ENCODE peak calls at places on chromosomes 16 and 17, in five cellular contexts. Z, Q, Y, R and N are unnamed samples. For H3K36me3 and H3K27me3, the result is how much of the 10 kb centered on the place peaks cover.

GRCh38 chr17:33811984-33812383 is 443.1 kb upstream of the CCL2 start:
- DNase-seq in Z (no peak), Q (no peak), Y (no peak), R (no peak), N (no peak)

GRCh38 chr16:84075376-84075775 is 32.8 kb upstream of the SLC38A8 start:
- DNase-seq in Z (no peak), Q (no peak), Y (no peak), R (no peak), N (no peak)

GRCh38 chr17:75785016-75785769 is 587 bp downstream of the UNK start:
- DNase-seq in Z (peak), Q (peak), Y (peak), R (peak), N (no peak)

GRCh38 chr17:38454528-38454927 is 26.3 kb downstream of the ARHGAP23 start:
- DNase-seq in Z (no peak), Q (peak), Y (peak), R (peak), N (no peak)

GRCh38 chr17:18891541-18891940 is 33.6 kb downstream of the PRPSAP2 start:
- DNase-seq in Z (no peak), Q (no peak), Y (no peak), R (no peak), N (no peak)

GRCh38 chr17:11244781-11245180 is 3.8 kb downstream of the SHISA6 start:
- DNase-seq in Z (no peak), Q (no peak), Y (no peak), R (no peak), N (no peak)

GRCh38 chr16:10870137-10870776 is 6.7 kb upstream of the CIITA start:
- DNase-seq in Z (no peak), Q (no peak), Y (no peak), R (no peak), N (peak)

GRCh38 chr17:76080207-76080933 is 1.4 kb downstream of the ZACN start:
- DNase-seq in Z (no peak), Q (no peak), Y (no peak), R (no peak), N (no peak)

GRCh38 chr17:18951941-18952842 is at the start of gene SLC5A10:
- DNase-seq in Z (no peak), Q (no peak), Y (no peak), R (no peak), N (no peak)

GRCh38 chr17:50211249-50212120 is 10.1 kb upstream of the COL1A1 start:
- DNase-seq in Z (no peak), Q (no peak), Y (no peak), R (no peak), N (no peak)

GRCh38 chr16:84498859-84499620 is 5.4 kb downstream of the MEAK7 start:
- DNase-seq in Z (no peak), Q (no peak), Y (no peak), R (no peak), N (no peak)

GRCh38 chr17:45996282-45996937 is 2.6 kb upstream of the STH start:
- DNase-seq in Z (no peak), Q (no peak), Y (no peak), R (no peak), N (no peak)

GRCh38 chr17:4199818-4200402 is 56.9 kb downstream of the CYB5D2 start:
- DNase-seq in Z (no peak), Q (no peak), Y (peak), R (no peak), N (no peak)

GRCh38 chr16:10541396-10541795 is 39.0 kb downstream of the EMP2 start:
- DNase-seq in Z (no peak), Q (no peak), Y (no peak), R (no peak), N (no peak)

GRCh38 chr16:30382398-30383015 is at the start of gene SEPTIN1:
- DNase-seq in Z (peak), Q (no peak), Y (no peak), R (no peak), N (peak)

GRCh38 chr16:29974291-29975133 is 844 bp downstream of the TAOK2 start:
- DNase-seq in Z (no peak), Q (peak), Y (no peak), R (no peak), N (no peak)

GRCh38 chr16:52068447-52069074 is 478.4 kb downstream of the TOX3 start:
- DNase-seq in Z (no peak), Q (no peak), Y (no peak), R (no peak), N (no peak)

GRCh38 chr17:27993723-27994310 is 48.7 kb upstream of the NLK start:
- DNase-seq in Z (no peak), Q (no peak), Y (no peak), R (no peak), N (no peak)

GRCh38 chr17:63925615-63926014 is 6.5 kb downstream of the CD79B start:
- DNase-seq in Z (no peak), Q (no peak), Y (no peak), R (no peak), N (peak)

GRCh38 chr16:74053310-74053709 is 243.3 kb upstream of the PSMD7 start:
- DNase-seq in Z (no peak), Q (no peak), Y (no peak), R (no peak), N (no peak)
- TF ChIP-seq CTCF in Z (no peak), Q (no peak), Y (no peak), R (no peak), N (no peak)

GRCh38 chr17:8502100-8502499 is 66.4 kb downstream of the NDEL1 start:
- DNase-seq in Z (no peak), Q (no peak), Y (no peak), R (no peak), N (no peak)

GRCh38 chr17:8503368-8503767 is 67.7 kb downstream of the NDEL1 start:
- DNase-seq in Z (no peak), Q (no peak), Y (no peak), R (no peak), N (no peak)

GRCh38 chr17:8506145-8506544 is 70.5 kb downstream of the NDEL1 start:
- DNase-seq in Z (no peak), Q (no peak), Y (no peak), R (no peak), N (no peak)

GRCh38 chr17:8503807-8504206 is 68.1 kb downstream of the NDEL1 start:
- DNase-seq in Z (no peak), Q (no peak), Y (no peak), R (no peak), N (no peak)

DNA sequence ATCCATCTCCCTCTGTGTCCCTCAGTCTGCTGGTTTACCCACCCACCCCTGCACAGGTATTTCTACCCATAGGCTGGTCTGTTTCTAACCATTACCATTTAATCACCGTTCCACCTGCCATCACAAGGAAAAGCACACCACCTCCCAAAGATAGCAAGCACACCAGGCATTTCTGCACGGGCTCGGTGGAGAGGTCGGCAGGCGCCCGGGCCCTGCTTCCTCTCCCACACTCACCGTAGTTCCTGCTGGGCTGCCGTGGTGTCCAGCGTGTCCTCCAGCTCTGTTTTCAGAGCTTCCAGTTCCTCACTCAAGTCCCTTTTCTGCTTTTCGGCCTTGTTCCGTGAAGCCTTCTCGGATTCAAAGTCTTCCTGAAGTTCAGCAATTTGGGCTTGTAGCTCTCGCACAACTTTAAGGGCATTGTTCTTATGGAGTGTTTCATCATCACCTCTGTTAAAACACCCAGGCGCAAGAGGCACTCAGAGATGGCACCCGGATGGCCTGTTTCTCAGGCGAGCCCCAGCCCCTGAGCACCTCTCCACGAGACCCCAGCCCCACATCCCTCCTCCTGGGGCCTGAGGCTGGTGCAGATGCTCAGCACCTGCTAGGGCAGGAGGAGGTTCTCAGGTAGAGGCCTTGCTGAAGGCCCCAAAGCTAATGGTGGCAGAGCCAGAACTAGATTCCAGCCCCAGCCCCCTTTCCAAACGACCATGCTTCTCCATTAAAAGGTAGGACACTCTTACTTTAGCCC is 69.0 kb downstream of the NDEL1 start:
- DNase-seq in Z (no peak), Q (no peak), Y (no peak), R (no peak), N (no peak)
- H3K36me3 ChIP-seq in Z (under half), Q (half or more), Y (under half), R (half or more), N (under half)

GRCh38 chr17:79681101-79681621 is 49.6 kb upstream of the ENPP7 start:
- DNase-seq in Z (no peak), Q (no peak), Y (no peak), R (no peak), N (no peak)
- H3K27me3 ChIP-seq in Z (under half), Q (under half), Y (under half), R (under half), N (under half)

GRCh38 chr17:71232801-71233559 is 887.8 kb upstream of the SOX9 start:
- DNase-seq in Z (no peak), Q (no peak), Y (no peak), R (no peak), N (no peak)

GRCh38 chr17:71234349-71234748 is 886.5 kb upstream of the SOX9 start:
- DNase-seq in Z (no peak), Q (no peak), Y (no peak), R (no peak), N (no peak)

DNA sequence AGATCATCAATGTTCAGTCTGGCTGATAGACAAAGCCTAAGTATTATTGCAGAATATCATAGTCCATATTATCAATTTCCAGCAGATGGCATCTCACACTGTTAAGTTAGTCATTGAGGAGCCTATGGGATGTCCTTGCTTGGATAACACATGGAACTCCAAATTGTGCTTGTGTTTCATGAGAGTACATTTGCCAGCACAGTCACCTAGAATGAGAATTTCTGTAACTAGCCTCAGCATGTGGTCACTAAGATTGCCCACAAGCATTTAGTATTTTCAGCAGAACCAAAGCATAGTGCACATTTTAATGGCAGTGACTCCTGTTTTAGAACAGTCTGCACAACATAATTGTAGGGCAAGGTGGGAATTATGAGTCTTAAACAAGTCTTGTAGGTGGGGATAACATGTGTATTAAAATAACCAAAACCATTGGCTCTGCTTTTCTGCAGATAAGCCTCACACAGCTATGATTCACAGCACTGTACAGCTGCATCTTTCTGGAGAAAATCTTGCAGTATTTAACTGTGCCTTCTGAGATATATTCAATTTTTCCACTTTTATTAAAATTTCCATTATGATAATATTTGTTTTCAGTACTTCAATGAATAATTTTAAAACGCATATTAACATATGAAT is 882.8 kb upstream of the SOX9 start:
- DNase-seq in Z (no peak), Q (no peak), Y (peak), R (no peak), N (no peak)
- TF ChIP-seq CTCF in Z (no peak), Q (no peak), Y (peak), R (no peak), N (no peak)

GRCh38 chr17:17818088-17818526 is 18.7 kb downstream of the SREBF1 start:
- DNase-seq in Z (no peak), Q (no peak), Y (no peak), R (no peak), N (no peak)
- H3K36me3 ChIP-seq in Z (under half), Q (half or more), Y (under half), R (under half), N (under half)

GRCh38 chr17:44965491-44966234 is 2.4 kb downstream of the C1QL1 start:
- DNase-seq in Z (no peak), Q (no peak), Y (no peak), R (no peak), N (no peak)
- H3K27me3 ChIP-seq in Z (under half), Q (under half), Y (under half), R (under half), N (under half)

GRCh38 chr16:26952411-26952810 is 114.3 kb upstream of the C16orf82 start:
- DNase-seq in Z (no peak), Q (no peak), Y (no peak), R (no peak), N (no peak)
- TF ChIP-seq CTCF in Z (no peak), Q (no peak), Y (no peak), R (no peak), N (no peak)

GRCh38 chr16:86024210-86024609 is 125.2 kb downstream of the IRF8 start:
- DNase-seq in Z (no peak), Q (no peak), Y (no peak), R (no peak), N (no peak)

GRCh38 chr16:86025706-86026105 is 126.7 kb downstream of the IRF8 start:
- DNase-seq in Z (no peak), Q (no peak), Y (no peak), R (no peak), N (no peak)

GRCh38 chr16:86019446-86020047 is 120.6 kb downstream of the IRF8 start:
- DNase-seq in Z (no peak), Q (no peak), Y (no peak), R (no peak), N (no peak)

GRCh38 chr16:86020971-86021370 is 122.0 kb downstream of the IRF8 start:
- DNase-seq in Z (no peak), Q (no peak), Y (no peak), R (no peak), N (no peak)

GRCh38 chr16:86022381-86022960 is 123.5 kb downstream of the IRF8 start:
- DNase-seq in Z (no peak), Q (no peak), Y (no peak), R (no peak), N (no peak)
- H3K36me3 ChIP-seq in Z (under half), Q (under half), Y (under half), R (under half), N (under half)